ENCODE peak calls at places on chromosomes 16 and 17, in six cellular contexts. J, O, P, R, B and I are unnamed samples.

GRCh38 chr17:36198831-36199465 is 2.4 kb upstream of the CCL3L1 start:
- DNase-seq in J (no peak), O (no peak), P (no peak), R (no peak), B (no peak), I (no peak)

GRCh38 chr16:47067203-47067602 is 76.5 kb downstream of the NETO2 start:
- DNase-seq in J (no peak), O (no peak), P (no peak), R (no peak), B (no peak), I (no peak)

GRCh38 chr16:72561-73537 is at the start of gene RHBDF1:
- DNase-seq in J (no peak), O (peak; percentile 84), P (peak; percentile 69), R (peak; percentile 83), B (peak; percentile 10), I (peak; percentile 50)

GRCh38 chr16:28901862-28902261 is 23.2 kb downstream of the RABEP2 start:
- DNase-seq in J (no peak), O (no peak), P (no peak), R (no peak), B (no peak), I (no peak)

GRCh38 chr16:610513-611381 is 20.0 kb upstream of the WFIKKN1 start:
- DNase-seq in J (no peak), O (no peak), P (peak; percentile 77), R (peak; percentile 55), B (peak; percentile 57), I (no peak)

GRCh38 chr17:68288804-68289203 is 2.1 kb downstream of the SLC16A6 start:
- DNase-seq in J (no peak), O (no peak), P (no peak), R (no peak), B (peak; percentile 54), I (peak; percentile 27)

GRCh38 chr17:76574166-76574565 is 11.5 kb downstream of the ST6GALNAC2 start:
- DNase-seq in J (no peak), O (no peak), P (no peak), R (no peak), B (no peak), I (no peak)

GRCh38 chr16:23351360-23351759 is 49.3 kb downstream of the SCNN1B start:
- DNase-seq in J (no peak), O (no peak), P (no peak), R (no peak), B (no peak), I (no peak)

GRCh38 chr17:2016494-2016893 is 8.6 kb downstream of the RTN4RL1 start:
- DNase-seq in J (no peak), O (no peak), P (no peak), R (no peak), B (no peak), I (no peak)

GRCh38 chr17:49229805-49230600 is 584 bp downstream of the PHOSPHO1 start:
- DNase-seq in J (no peak), O (peak; percentile 29), P (no peak), R (no peak), B (no peak), I (peak; percentile 46)

GRCh38 chr16:21203155-21203797 is 8.1 kb downstream of the ZP2 start:
- DNase-seq in J (no peak), O (no peak), P (no peak), R (no peak), B (no peak), I (no peak)

GRCh38 chr16:50711862-50712567 is 18.6 kb downstream of the NOD2 start:
- DNase-seq in J (no peak), O (peak; percentile 80), P (no peak), R (no peak), B (no peak), I (no peak)

GRCh38 chr16:375212-375611 is 4.9 kb upstream of the MRPL28 start:
- DNase-seq in J (no peak), O (no peak), P (no peak), R (no peak), B (no peak), I (no peak)

GRCh38 chr17:16381496-16381820 is 567 bp downstream of the UBB start:
- DNase-seq in J (no peak), O (no peak), P (no peak), R (no peak), B (peak; percentile 75), I (no peak)

GRCh38 chr17:2395258-2396170 is 5.3 kb downstream of the MNT start:
- DNase-seq in J (no peak), O (peak; percentile 62), P (no peak), R (peak; percentile 49), B (peak; percentile 35), I (no peak)

GRCh38 chr16:87062569-87063442 is 254.4 kb downstream of the C16orf95 start:
- DNase-seq in J (peak; percentile 73), O (peak; percentile 77), P (peak; percentile 73), R (peak; percentile 89), B (no peak), I (peak; percentile 82)

GRCh38 chr17:1714488-1714979 is 4.4 kb upstream of the TLCD2 start:
- DNase-seq in J (peak; percentile 100), O (peak; percentile 99), P (peak; percentile 96), R (peak; percentile 97), B (no peak), I (peak; percentile 98)

GRCh38 chr17:79843475-79843916 is 4.3 kb upstream of the CBX4 start:
- DNase-seq in J (no peak), O (no peak), P (no peak), R (no peak), B (no peak), I (no peak)
- H3K27ac ChIP-seq in J (no peak overlapping the region), O (no peak overlapping the region), P (peak overlapping the region; percentile 50), R (no peak overlapping the region), B (no peak overlapping the region), I (no peak overlapping the region)

GRCh38 chr17:74445156-74445555 is 13.3 kb downstream of the GPRC5C start:
- DNase-seq in J (no peak), O (no peak), P (no peak), R (no peak), B (no peak), I (no peak)
- H3K4me1 ChIP-seq in J (peaks cover 78% of the 10 kb centered on the region), O (peaks cover 54% of the 10 kb centered on the region), P (peaks cover 74% of the 10 kb centered on the region), R (peaks cover 25% of the 10 kb centered on the region), B (no peaks in the 10 kb centered on the region), I (no peaks in the 10 kb centered on the region)

GRCh38 chr16:31083981-31084380 is 4.8 kb downstream of the PRSS53 start:
- DNase-seq in J (no peak), O (no peak), P (no peak), R (no peak), B (no peak), I (no peak)

GRCh38 chr16:31081428-31082351 is 7.1 kb downstream of the PRSS53 start:
- DNase-seq in J (no peak), O (no peak), P (no peak), R (no peak), B (no peak), I (no peak)

GRCh38 chr16:31083081-31083480 is 5.7 kb downstream of the PRSS53 start:
- DNase-seq in J (no peak), O (no peak), P (no peak), R (no peak), B (no peak), I (peak; percentile 36)

GRCh38 chr16:31083556-31083955 is 5.2 kb downstream of the PRSS53 start:
- DNase-seq in J (no peak), O (no peak), P (no peak), R (no peak), B (no peak), I (no peak)

GRCh38 chr16:31082368-31083045 is 6.2 kb downstream of the PRSS53 start:
- DNase-seq in J (no peak), O (no peak), P (no peak), R (no peak), B (no peak), I (no peak)
- H3K36me3 ChIP-seq in J (peaks cover 91% of the 10 kb centered on the region), O (peaks cover 75% of the 10 kb centered on the region), P (peaks cover 100% of the 10 kb centered on the region), R (peaks cover 21% of the 10 kb centered on the region), B (peaks cover 32% of the 10 kb centered on the region), I (peaks cover 42% of the 10 kb centered on the region)

GRCh38 chr16:84823484-84823883 is 3.7 kb downstream of the CRISPLD2 start:
- DNase-seq in J (peak; percentile 78), O (peak; percentile 18), P (no peak), R (no peak), B (no peak), I (no peak)

GRCh38 chr16:84821728-84822676 is 2.2 kb downstream of the CRISPLD2 start:
- DNase-seq in J (no peak), O (peak; percentile 50), P (no peak), R (no peak), B (no peak), I (no peak)

GRCh38 chr16:84823926-84824325 is 4.1 kb downstream of the CRISPLD2 start:
- DNase-seq in J (no peak), O (no peak), P (no peak), R (no peak), B (no peak), I (no peak)

GRCh38 chr16:84821179-84821578 is 1.4 kb downstream of the CRISPLD2 start:
- DNase-seq in J (no peak), O (no peak), P (no peak), R (no peak), B (no peak), I (no peak)

GRCh38 chr16:84822990-84823389 is 3.2 kb downstream of the CRISPLD2 start:
- DNase-seq in J (no peak), O (no peak), P (no peak), R (no peak), B (no peak), I (no peak)
- H3K27ac ChIP-seq in J (peak overlapping the region; percentile 52), O (peak overlapping the region; percentile 97), P (peak overlapping the region; percentile 88), R (no peak overlapping the region), B (no peak overlapping the region), I (no peak overlapping the region)

GRCh38 chr16:1708768-1709180 is 2.8 kb downstream of the MAPK8IP3 start:
- DNase-seq in J (no peak), O (peak; percentile 79), P (no peak), R (peak; percentile 70), B (no peak), I (no peak)
- H3K4me1 ChIP-seq in J (peaks cover 16% of the 10 kb centered on the region), O (peaks cover 44% of the 10 kb centered on the region), P (peaks cover 33% of the 10 kb centered on the region), R (peaks cover 37% of the 10 kb centered on the region), B (peaks cover 40% of the 10 kb centered on the region), I (peaks cover 12% of the 10 kb centered on the region)

GRCh38 chr16:1792836-1793577 is 498 bp downstream of the IGFALS start:
- DNase-seq in J (no peak), O (no peak), P (no peak), R (no peak), B (no peak), I (no peak)

GRCh38 chr16:1790261-1790610 is 3.3 kb downstream of the IGFALS start:
- DNase-seq in J (no peak), O (no peak), P (no peak), R (no peak), B (no peak), I (no peak)

GRCh38 chr16:1791943-1792812 is 1.3 kb downstream of the IGFALS start:
- DNase-seq in J (no peak), O (no peak), P (no peak), R (no peak), B (no peak), I (no peak)

GRCh38 chr16:1790611-1791255 is 2.8 kb downstream of the IGFALS start:
- DNase-seq in J (no peak), O (no peak), P (no peak), R (no peak), B (no peak), I (no peak)

GRCh38 chr16:1791256-1791942 is 2.1 kb downstream of the IGFALS start:
- DNase-seq in J (no peak), O (no peak), P (no peak), R (no peak), B (no peak), I (no peak)
- H3K36me3 ChIP-seq in J (peaks cover 43% of the 10 kb centered on the region), O (peaks cover 46% of the 10 kb centered on the region), P (peaks cover 64% of the 10 kb centered on the region), R (peaks cover 6% of the 10 kb centered on the region), B (peaks cover 13% of the 10 kb centered on the region), I (peaks cover 18% of the 10 kb centered on the region)